ENCODE peak calls at places on chromosome 2, in four cellular contexts. Z, R, G and F are unnamed samples.

GRCh38 chr2:223203971-223204370 is 152.0 kb downstream of the KCNE4 start:
- DNase-seq in Z (peak), R (no peak), G (no peak), F (no peak)

GRCh38 chr2:126891681-126892500 is 6.8 kb upstream of the TEX51 start:
- DNase-seq in Z (no peak), R (peak), G (no peak), F (peak)

GRCh38 chr2:112031473-112031872 is 23.6 kb upstream of the TMEM87B start:
- DNase-seq in Z (no peak), R (no peak), G (no peak), F (no peak)

GRCh38 chr2:183696028-183696427 is 571.8 kb downstream of the NUP35 start:
- DNase-seq in Z (no peak), R (no peak), G (no peak), F (no peak)

GRCh38 chr2:43943809-43944452 is 51.9 kb downstream of the LRPPRC start:
- DNase-seq in Z (no peak), R (no peak), G (no peak), F (no peak)

GRCh38 chr2:71687412-71687811 is 234.1 kb downstream of the DYSF start:
- DNase-seq in Z (no peak), R (peak), G (no peak), F (no peak)

GRCh38 chr2:6922201-6922656 is 5.0 kb downstream of the RNF144A start:
- DNase-seq in Z (no peak), R (no peak), G (no peak), F (peak)

GRCh38 chr2:82124629-82125028 is 1820.1 kb upstream of the LRRTM1 start:
- DNase-seq in Z (no peak), R (no peak), G (no peak), F (no peak)

GRCh38 chr2:43073373-43073772 is 153.0 kb downstream of the ZFP36L2 start:
- DNase-seq in Z (peak), R (peak), G (no peak), F (no peak)

GRCh38 chr2:36449213-36449612 is 93.6 kb downstream of the CRIM1 start:
- DNase-seq in Z (no peak), R (no peak), G (no peak), F (no peak)

GRCh38 chr2:135694711-135695110 is 46.9 kb upstream of the UBXN4 start:
- DNase-seq in Z (no peak), R (no peak), G (no peak), F (no peak)

GRCh38 chr2:232838406-232838874 is 31.6 kb upstream of the SNORC start:
- DNase-seq in Z (peak), R (no peak), G (no peak), F (no peak)

GRCh38 chr2:121071058-121071504 is 213.9 kb downstream of the TFCP2L1 start:
- DNase-seq in Z (peak), R (peak), G (peak), F (peak)

GRCh38 chr2:73402386-73403103 is 16.9 kb downstream of the ALMS1 start:
- DNase-seq in Z (no peak), R (no peak), G (no peak), F (no peak)

GRCh38 chr2:182980115-182980514 is 58.1 kb downstream of the NCKAP1 start:
- DNase-seq in Z (peak), R (no peak), G (peak), F (no peak)

GRCh38 chr2:110948027-110948687 is 172.6 kb upstream of the BCL2L11 start:
- DNase-seq in Z (no peak), R (no peak), G (no peak), F (no peak)

GRCh38 chr2:9941196-9941995 is 10.1 kb upstream of the GRHL1 start:
- DNase-seq in Z (peak), R (no peak), G (no peak), F (no peak)

GRCh38 chr2:111106720-111107119 is 14.0 kb upstream of the BCL2L11 start:
- DNase-seq in Z (no peak), R (no peak), G (no peak), F (no peak)

GRCh38 chr2:144242311-144242710 is 277.6 kb downstream of the ZEB2 start:
- DNase-seq in Z (no peak), R (no peak), G (no peak), F (no peak)

GRCh38 chr2:86764661-86765307 is 25.9 kb downstream of the CD8A start:
- DNase-seq in Z (peak), R (no peak), G (peak), F (no peak)

GRCh38 chr2:169479257-169480078 is at the start of gene BBS5:
- DNase-seq in Z (peak), R (peak), G (no peak), F (peak)

GRCh38 chr2:176556383-176556782 is 287.1 kb downstream of the MTX2 start:
- DNase-seq in Z (no peak), R (no peak), G (no peak), F (no peak)

GRCh38 chr2:40814621-40815020 is 362.7 kb upstream of the SLC8A1 start:
- DNase-seq in Z (peak), R (no peak), G (no peak), F (no peak)

GRCh38 chr2:207467716-207468347 is 61.9 kb upstream of the CREB1 start:
- DNase-seq in Z (peak), R (no peak), G (no peak), F (no peak)

GRCh38 chr2:181074457-181074856 is 94.1 kb downstream of the UBE2E3 start:
- DNase-seq in Z (peak), R (no peak), G (no peak), F (no peak)

GRCh38 chr2:169715379-169716228 is 18.0 kb upstream of the KLHL23 start:
- DNase-seq in Z (no peak), R (no peak), G (no peak), F (peak)

GRCh38 chr2:70141754-70142589 is 48.8 kb downstream of the C2orf42 start:
- DNase-seq in Z (peak), R (peak), G (no peak), F (no peak)